ENCODE peak calls at places on chromosomes 12 and 14, in seven cellular contexts. S, H, V, X, G, W and U are unnamed samples. For H3K4me1, the result is how much of the 10 kb centered on the place peaks cover.

GRCh38 chr12:57323402-57323801 is 72.4 kb upstream of the STAC3 start:
- DNase-seq in G (no peak), X (no peak), H (no peak), S (no peak), V (no peak), W (no peak), U (no peak)

GRCh38 chr12:80936353-80936641 is 1.4 kb downstream of the LIN7A start:
- DNase-seq in S (no peak), G (no peak), V (no peak), H (no peak), W (no peak), X (no peak), U (no peak)

GRCh38 chr14:22811752-22812151 is 3.5 kb downstream of the SLC7A7 start:
- DNase-seq in S (peak), X (no peak), H (no peak), V (peak), G (no peak), W (no peak), U (peak)

GRCh38 chr14:90828642-90829487 is 12.6 kb upstream of the TTC7B start:
- DNase-seq in S (no peak), W (no peak), G (no peak), V (peak), H (no peak), X (no peak), U (peak)

GRCh38 chr12:34217660-34218059 is 195.4 kb downstream of the ALG10 start:
- DNase-seq in G (no peak), H (no peak), S (no peak), V (no peak), W (no peak), X (no peak), U (no peak)

GRCh38 chr12:44287545-44287944 is 451.7 kb downstream of the TMEM117 start:
- DNase-seq in S (peak), X (no peak), H (no peak), G (no peak), V (no peak), W (no peak), U (no peak)

GRCh38 chr12:97630875-97631274 is 168.3 kb downstream of the RMST start:
- DNase-seq in W (no peak), H (no peak), V (no peak), S (no peak), G (no peak), X (no peak), U (no peak)

GRCh38 chr12:95498968-95499367 is 25.0 kb downstream of the METAP2 start:
- DNase-seq in H (no peak), S (no peak), X (no peak), G (no peak), W (no peak), V (no peak), U (no peak)

GRCh38 chr12:75982974-75983660 is 48.5 kb downstream of the PHLDA1 start:
- DNase-seq in X (no peak), S (no peak), G (no peak), W (no peak), V (peak), H (no peak), U (no peak)

GRCh38 chr12:119036878-119037493 is 55.6 kb downstream of the SRRM4 start:
- DNase-seq in X (peak), S (no peak), V (no peak), W (peak), H (peak), G (peak), U (peak)

GRCh38 chr12:88578274-88578673 is 2.0 kb downstream of the KITLG start:
- DNase-seq in W (no peak), V (no peak), S (no peak), G (peak), X (no peak), H (no peak), U (no peak)

GRCh38 chr12:713281-713875 is 39.0 kb upstream of the WNK1 start:
- DNase-seq in V (peak), S (no peak), H (no peak), W (no peak), X (no peak), G (peak), U (no peak)

GRCh38 chr12:108890208-108890607 is 10.3 kb downstream of the DAO start:
- DNase-seq in H (peak), S (peak), W (peak), G (peak), X (no peak), V (peak), U (no peak)

GRCh38 chr12:31896514-31897039 is 62.6 kb upstream of the RESF1 start:
- DNase-seq in S (peak), W (no peak), G (peak), V (peak), H (no peak), X (no peak), U (no peak)

GRCh38 chr12:118315821-118316220 is 56.9 kb downstream of the TAOK3 start:
- DNase-seq in H (no peak), W (no peak), G (no peak), V (no peak), X (no peak), S (no peak), U (no peak)

GRCh38 chr12:29451886-29452285 is 45.6 kb downstream of the OVCH1 start:
- DNase-seq in G (no peak), S (no peak), H (no peak), V (no peak), W (no peak), X (no peak), U (no peak)

DNA sequence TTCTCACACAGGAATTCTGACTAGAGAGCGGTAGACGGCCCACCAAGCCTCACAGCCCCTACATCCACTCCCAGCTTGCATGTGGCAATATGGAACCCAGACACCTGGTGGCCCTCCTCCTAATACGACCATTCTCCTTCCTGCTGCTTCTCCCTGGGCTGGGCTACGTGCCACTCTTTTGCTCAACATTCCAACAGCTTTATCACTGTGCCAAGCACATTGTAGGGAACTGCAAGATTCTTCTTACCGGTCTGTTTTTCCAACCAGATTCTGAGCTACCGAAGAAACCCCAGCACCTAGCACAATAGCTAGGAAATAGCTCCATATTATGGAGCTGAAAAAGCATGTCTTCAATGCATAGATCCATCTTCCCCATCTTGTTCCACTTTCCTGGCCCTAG is 58.1 kb downstream of the STXBP6 start:
- DNase-seq in W (no peak), V (no peak), X (no peak), S (no peak), G (no peak), H (no peak), U (no peak)
- H3K4me1 ChIP-seq in W (under half), V (under half), X (under half), S (under half), G (under half), H (under half), U (under half)

GRCh38 chr14:38788060-38788459 is 315.0 kb downstream of the SEC23A start:
- DNase-seq in H (no peak), W (no peak), S (no peak), V (no peak), X (no peak), G (no peak), U (no peak)
- H3K9ac ChIP-seq in H (no peak), W (no peak), S (no peak), V (no peak), X (no peak), G (no peak), U (no peak)

GRCh38 chr14:35218963-35219362 is 73.2 kb upstream of the PSMA6 start:
- DNase-seq in H (no peak), G (no peak), S (no peak), X (no peak), V (no peak), W (no peak), U (no peak)

GRCh38 chr14:35220027-35220676 is 72.0 kb upstream of the PSMA6 start:
- DNase-seq in G (no peak), X (no peak), H (no peak), V (no peak), W (no peak), S (no peak), U (no peak)

GRCh38 chr14:35221462-35221861 is 70.7 kb upstream of the PSMA6 start:
- DNase-seq in V (no peak), G (no peak), H (no peak), W (no peak), X (no peak), S (peak), U (no peak)

GRCh38 chr14:35222324-35222723 is 69.9 kb upstream of the PSMA6 start:
- DNase-seq in G (no peak), S (no peak), V (no peak), X (no peak), H (no peak), W (no peak), U (no peak)

GRCh38 chr14:35220920-35221319 is 71.3 kb upstream of the PSMA6 start:
- DNase-seq in X (no peak), S (no peak), G (no peak), W (no peak), H (no peak), V (no peak), U (no peak)
- H2BK5ac ChIP-seq in X (no peak), S (no peak), G (no peak), W (no peak), H (no peak), V (no peak), U (no peak)

GRCh38 chr12:124509300-124509675 is 58.1 kb downstream of the NCOR2 start:
- DNase-seq in V (no peak), X (no peak), S (no peak), H (no peak), G (no peak), W (no peak), U (no peak)

GRCh38 chr12:124508323-124509096 is 58.9 kb downstream of the NCOR2 start:
- DNase-seq in X (no peak), H (no peak), G (no peak), V (peak), W (no peak), S (peak), U (no peak)

GRCh38 chr12:124510301-124510970 is 57.0 kb downstream of the NCOR2 start:
- DNase-seq in V (no peak), H (peak), G (no peak), X (no peak), S (no peak), W (no peak), U (no peak)

GRCh38 chr12:124511259-124511985 is 56.0 kb downstream of the NCOR2 start:
- DNase-seq in W (no peak), G (no peak), S (no peak), X (no peak), V (no peak), H (no peak), U (no peak)

DNA sequence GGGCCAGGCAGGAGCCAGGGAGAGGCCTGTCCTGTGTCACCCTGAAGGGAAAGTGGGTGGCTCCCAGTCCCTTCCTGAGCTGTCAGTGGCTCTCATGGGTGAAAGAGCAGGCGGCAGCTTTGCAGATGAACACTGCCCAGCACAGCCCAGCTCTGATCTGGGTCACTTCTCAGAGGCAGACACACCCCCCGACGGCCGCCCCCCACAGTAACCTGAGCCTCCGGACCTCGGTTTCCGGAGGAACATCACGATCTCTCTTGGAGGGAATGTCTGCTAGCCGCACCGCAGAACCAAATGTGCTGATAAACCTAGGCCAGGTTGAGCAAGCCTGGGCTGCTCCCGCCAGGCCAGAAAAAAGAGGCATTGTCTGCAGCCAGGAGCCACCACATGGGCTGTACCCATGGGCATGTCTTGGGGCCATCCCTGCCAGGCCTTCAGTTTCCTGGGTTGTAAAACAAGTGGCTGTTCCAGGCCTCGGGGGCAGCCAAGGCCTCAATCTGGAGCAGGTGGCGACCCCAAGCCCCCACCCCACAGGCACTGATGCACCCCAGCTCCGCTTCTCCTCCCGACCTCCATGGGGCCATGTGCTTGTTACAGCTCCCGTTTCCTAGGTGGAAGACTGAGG is 57.6 kb downstream of the NCOR2 start:
- DNase-seq in G (peak), V (peak), X (no peak), H (peak), W (no peak), S (peak), U (no peak)
- H3K4me1 ChIP-seq in G (under half), V (half or more), X (half or more), H (under half), W (under half), S (under half), U (half or more)

DNA sequence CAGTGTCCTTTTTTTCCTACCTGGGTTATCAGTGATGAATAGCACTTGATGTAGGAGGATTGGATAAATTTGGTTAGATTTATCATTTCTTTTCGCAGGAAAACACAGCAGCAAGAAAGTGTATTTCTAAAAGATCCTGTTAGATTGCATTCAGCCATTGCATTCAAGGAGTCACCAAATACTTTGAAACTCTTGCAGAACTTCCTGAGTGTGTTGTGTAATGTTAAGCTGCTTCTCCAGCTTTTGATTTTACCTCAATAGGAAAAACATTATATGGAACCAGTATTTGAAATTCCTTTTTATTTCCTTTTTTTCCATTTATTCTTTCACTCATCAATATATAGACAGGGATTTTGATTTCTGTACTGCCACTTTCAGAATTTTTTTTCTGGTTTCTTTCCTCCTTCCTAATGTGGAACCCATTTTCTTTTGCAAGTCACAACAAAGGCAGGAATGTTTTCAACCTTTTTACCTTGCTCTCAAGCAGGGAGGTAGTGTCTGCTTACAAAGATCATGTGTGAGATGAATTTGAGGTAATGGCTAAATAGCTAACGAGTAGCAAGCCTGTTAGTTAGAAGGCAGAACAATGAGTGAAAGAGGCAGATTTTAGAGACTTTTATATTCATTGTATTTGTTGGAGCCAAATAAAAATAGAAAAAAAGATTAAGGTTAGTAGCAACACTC is 56.2 kb downstream of the PPHLN1 start:
- DNase-seq in W (no peak), S (peak), X (no peak), G (peak), V (peak), H (no peak), U (peak)
- H3K9ac ChIP-seq in W (no peak), S (no peak), X (no peak), G (no peak), V (no peak), H (no peak), U (no peak)

GRCh38 chr14:59344711-59345455 is 120.3 kb downstream of the GPR135 start:
- DNase-seq in X (no peak), W (no peak), G (no peak), V (no peak), S (no peak), H (no peak), U (no peak)
- H2BK5ac ChIP-seq in X (no peak), W (peak), G (no peak), V (no peak), S (no peak), H (no peak), U (no peak)

DNA sequence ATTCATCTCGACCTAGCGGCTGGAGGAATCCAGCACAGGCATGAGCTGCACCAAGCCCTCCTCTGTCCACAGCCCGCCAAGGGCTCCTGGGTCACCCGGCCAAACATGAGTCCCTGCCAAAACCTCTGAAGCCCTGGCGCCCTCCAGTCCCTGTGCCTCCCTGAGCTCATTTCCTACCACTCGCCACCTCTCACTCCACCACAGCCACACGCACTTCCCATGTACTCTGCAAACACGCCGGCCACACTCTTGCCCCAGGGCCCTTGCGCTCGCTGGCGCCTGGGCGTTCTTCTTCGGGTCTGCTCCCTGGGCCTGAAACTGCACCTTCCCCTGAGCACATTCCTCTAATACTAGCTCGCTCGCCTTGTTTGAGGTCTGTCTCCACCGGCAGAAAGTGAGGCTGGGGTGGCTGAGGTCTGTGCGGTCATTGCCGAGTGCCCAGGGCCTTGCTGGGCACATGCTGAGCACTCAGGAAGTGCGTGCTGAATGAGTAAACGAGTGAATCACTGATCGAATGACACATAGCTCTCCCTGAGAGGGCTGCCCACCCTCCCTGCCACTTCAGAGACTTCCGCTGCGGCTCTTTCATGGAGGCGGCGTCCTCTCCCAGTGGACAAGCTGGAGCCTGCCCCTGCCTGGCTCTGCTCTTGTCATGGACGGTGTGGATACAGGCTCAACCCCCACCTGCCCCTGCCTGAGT is 33.7 kb upstream of the DLK1 start:
- DNase-seq in H (no peak), W (no peak), S (peak), G (peak), V (peak), X (no peak), U (peak)
- H3K4me1 ChIP-seq in H (under half), W (under half), S (under half), G (under half), V (half or more), X (under half), U (under half)